ENCODE peak calls at places on chromosomes 7 and 10, in five cellular contexts. One of them, this sample, is unnamed.
A peak's percentile ranks its signal among the peaks of the same experiment; 100 is the strongest.

GRCh38 chr7:927031-927671 is 27.3 kb downstream of the ADAP1 start:
- DNase-seq in NCI-H345: no peak
- DNase-seq in sigmoid colon: peak; percentile 54
- DNase-seq in DND-41: no peak
- DNase-seq in activated effector memory CD4-positive, alpha-beta T cell treated with Interleukin-2 at 50 U/mL for 16 hours: no peak
- DNase-seq in this sample: no peak

GRCh38 chr7:48101880-48102448 is 12.9 kb downstream of the UPP1 start:
- DNase-seq in NCI-H345: peak; percentile 59
- DNase-seq in sigmoid colon: no peak
- DNase-seq in DND-41: no peak
- DNase-seq in activated effector memory CD4-positive, alpha-beta T cell treated with Interleukin-2 at 50 U/mL for 16 hours: no peak
- DNase-seq in this sample: peak; percentile 8

GRCh38 chr7:128891110-128891941 is 19.2 kb downstream of the KCP start:
- DNase-seq in NCI-H345: peak; percentile 63
- DNase-seq in sigmoid colon: peak; percentile 63
- DNase-seq in DND-41: no peak
- DNase-seq in activated effector memory CD4-positive, alpha-beta T cell treated with Interleukin-2 at 50 U/mL for 16 hours: no peak
- DNase-seq in this sample: no peak

GRCh38 chr10:49612513-49613159 is 1.2 kb upstream of the CHAT start:
- DNase-seq in NCI-H345: no peak
- DNase-seq in sigmoid colon: peak; percentile 50
- DNase-seq in DND-41: no peak
- DNase-seq in activated effector memory CD4-positive, alpha-beta T cell treated with Interleukin-2 at 50 U/mL for 16 hours: no peak
- DNase-seq in this sample: no peak

GRCh38 chr7:92595281-92595680 is 5.1 kb upstream of the FAM133B start:
- DNase-seq in NCI-H345: no peak
- DNase-seq in sigmoid colon: no peak
- DNase-seq in DND-41: no peak
- DNase-seq in activated effector memory CD4-positive, alpha-beta T cell treated with Interleukin-2 at 50 U/mL for 16 hours: no peak
- DNase-seq in this sample: no peak

GRCh38 chr7:10703981-10704380 is 269.7 kb upstream of the PHF14 start:
- DNase-seq in NCI-H345: no peak
- DNase-seq in sigmoid colon: no peak
- DNase-seq in DND-41: no peak
- DNase-seq in activated effector memory CD4-positive, alpha-beta T cell treated with Interleukin-2 at 50 U/mL for 16 hours: no peak
- DNase-seq in this sample: no peak

GRCh38 chr10:121296378-121296777 is 301.9 kb downstream of the FGFR2 start:
- DNase-seq in NCI-H345: no peak
- DNase-seq in sigmoid colon: no peak
- DNase-seq in DND-41: no peak
- DNase-seq in activated effector memory CD4-positive, alpha-beta T cell treated with Interleukin-2 at 50 U/mL for 16 hours: no peak
- DNase-seq in this sample: no peak

GRCh38 chr7:30168800-30169584 is 34.2 kb downstream of the MTURN start:
- DNase-seq in NCI-H345: no peak
- DNase-seq in sigmoid colon: no peak
- DNase-seq in DND-41: no peak
- DNase-seq in activated effector memory CD4-positive, alpha-beta T cell treated with Interleukin-2 at 50 U/mL for 16 hours: no peak
- DNase-seq in this sample: no peak

GRCh38 chr7:44637788-44638594 is 31.6 kb downstream of the OGDH start:
- DNase-seq in NCI-H345: no peak
- DNase-seq in sigmoid colon: peak; percentile 83
- DNase-seq in DND-41: no peak
- DNase-seq in activated effector memory CD4-positive, alpha-beta T cell treated with Interleukin-2 at 50 U/mL for 16 hours: peak; percentile 63
- DNase-seq in this sample: no peak